ENCODE peak calls at places on chromosomes 12 and 14, in five cellular contexts. C is GM23338, W is DMS 273 treated with DMSO at 0.1 percent for 48 hours, U is D341Med, Q is AG08395. H is an unnamed sample.

GRCh38 chr14:24232645-24233537 is at the start of gene GMPR2:
- DNase-seq in C (peak), U (no peak), Q (no peak), W (peak), H (no peak)

GRCh38 chr12:119024226-119024810 is 43.0 kb downstream of the SRRM4 start:
- DNase-seq in C (no peak), W (no peak), U (peak), Q (no peak), H (no peak)

GRCh38 chr12:116538076-116538591 is 21.0 kb upstream of the MAP1LC3B2 start:
- DNase-seq in U (no peak), W (no peak), C (no peak), Q (no peak), H (no peak)

GRCh38 chr14:93753647-93754046 is 34.6 kb downstream of the PRIMA1 start:
- DNase-seq in C (no peak), W (no peak), U (no peak), Q (no peak), H (no peak)

GRCh38 chr14:99755629-99756603 is 37.3 kb upstream of the EML1 start:
- DNase-seq in C (no peak), U (no peak), Q (peak), W (no peak), H (no peak)

GRCh38 chr14:89452281-89452680 is 35.2 kb upstream of the FOXN3 start:
- DNase-seq in C (no peak), U (no peak), W (no peak), Q (no peak), H (no peak)

GRCh38 chr14:68506021-68506644 is 286.7 kb downstream of the ZFP36L1 start:
- DNase-seq in W (no peak), U (no peak), C (peak), Q (peak), H (no peak)

GRCh38 chr12:108047130-108047550 is 81.9 kb upstream of the WSCD2 start:
- DNase-seq in C (no peak), U (no peak), Q (peak), W (no peak), H (no peak)

H was measured in HEK293T.